ENCODE peak calls at places on chromosomes 6 and 20, in five cellular contexts. Q is nucleus accumbens, R is H54, W is HTR-8/SVneo, P is lower lobe of right lung. L is an unnamed sample.

GRCh38 chr6:122789078-122789861 is at the start of gene SMPDL3A:
- DNase-seq in Q (peak), R (peak), W (peak), P (peak), L (peak)

GRCh38 chr6:56091159-56091869 is 156.1 kb downstream of the COL21A1 start:
- DNase-seq in Q (no peak), R (peak), W (peak), P (no peak), L (no peak)

GRCh38 chr6:13924146-13924948 is 405 bp upstream of the RNF182 start:
- DNase-seq in Q (peak), R (peak), W (peak), P (peak), L (peak)

GRCh38 chr20:57770852-57771746 is 61.3 kb upstream of the PMEPA1 start:
- DNase-seq in Q (no peak), R (no peak), W (no peak), P (no peak), L (no peak)

GRCh38 chr20:1631309-1632227 is 11.8 kb upstream of the SIRPB1 start:
- DNase-seq in Q (no peak), R (no peak), W (no peak), P (no peak), L (no peak)

GRCh38 chr6:55040102-55040848 is 134.0 kb upstream of the HCRTR2 start:
- DNase-seq in Q (no peak), R (no peak), W (no peak), P (no peak), L (no peak)

GRCh38 chr6:32069878-32070515 is 31.8 kb downstream of the CYP21A2 start:
- DNase-seq in Q (no peak), R (no peak), W (no peak), P (no peak), L (no peak)

GRCh38 chr20:1185316-1185741 is 548 bp upstream of the TMEM74B start:
- DNase-seq in Q (no peak), R (peak), W (peak), P (no peak), L (no peak)

GRCh38 chr6:3350252-3350826 is 91.6 kb downstream of the PSMG4 start:
- DNase-seq in Q (no peak), R (no peak), W (no peak), P (no peak), L (no peak)

GRCh38 chr6:24547243-24547642 is 52.5 kb downstream of the ALDH5A1 start:
- DNase-seq in Q (no peak), R (no peak), W (no peak), P (no peak), L (no peak)